ENCODE peak calls at places on chromosomes 3 and 15, in nine cellular contexts. W, O, G, N, T, F, A, Q and Y are unnamed samples.

GRCh38 chr3:12046406-12046805 is 42.2 kb downstream of the SYN2 start:
- DNase-seq in A (no peak), O (no peak), G (no peak), Q (no peak), F (peak; percentile 23), N (peak; percentile 17), T (peak; percentile 72), W (no peak), Y (peak; percentile 37)

GRCh38 chr3:129310612-129311011 is 31.9 kb downstream of the HMCES start:
- DNase-seq in T (no peak), A (no peak), W (no peak), F (no peak), Q (no peak), O (no peak), N (no peak), G (no peak), Y (no peak)

GRCh38 chr15:48553559-48553958 is 92.0 kb downstream of the FBN1 start:
- DNase-seq in G (no peak), F (peak; percentile 73), O (no peak), Q (peak; percentile 58), W (no peak), N (no peak), A (no peak), T (no peak), Y (no peak)

GRCh38 chr3:127069814-127070440 is 87.0 kb downstream of the PLXNA1 start:
- DNase-seq in F (no peak), W (no peak), T (no peak), O (no peak), N (no peak), Q (no peak), A (no peak), G (no peak), Y (no peak)

GRCh38 chr3:129268396-129268795 is 10.3 kb upstream of the HMCES start:
- DNase-seq in W (no peak), N (no peak), Q (no peak), G (no peak), F (no peak), A (no peak), T (no peak), O (no peak), Y (no peak)

GRCh38 chr3:114154321-114154821 is 24.5 kb downstream of the DRD3 start:
- DNase-seq in Q (no peak), A (no peak), W (no peak), T (no peak), G (no peak), N (no peak), O (no peak), F (no peak), Y (no peak)

GRCh38 chr15:67146214-67146613 is 80.8 kb downstream of the SMAD3 start:
- DNase-seq in Q (peak; percentile 92), O (no peak), T (no peak), A (no peak), G (no peak), N (no peak), W (peak; percentile 9), F (peak; percentile 84), Y (peak; percentile 59)

GRCh38 chr3:55416381-55416821 is 70.7 kb downstream of the WNT5A start:
- DNase-seq in W (no peak), A (no peak), G (no peak), Q (peak; percentile 89), O (no peak), F (peak; percentile 87), N (no peak), T (peak; percentile 1), Y (peak; percentile 5)

GRCh38 chr15:61228025-61228901 is 839 bp downstream of the RORA start:
- DNase-seq in T (no peak), Q (peak; percentile 29), G (no peak), O (no peak), A (no peak), N (no peak), W (no peak), F (peak; percentile 34), Y (peak; percentile 47)

GRCh38 chr3:46065294-46065705 is 38.0 kb upstream of the XCR1 start:
- DNase-seq in Q (no peak), W (peak; percentile 8), O (peak; percentile 76), G (peak; percentile 79), T (no peak), F (peak; percentile 42), N (no peak), A (peak; percentile 33), Y (peak; percentile 83)

GRCh38 chr3:13018039-13018431 is 55.2 kb downstream of the IQSEC1 start:
- DNase-seq in O (no peak), F (no peak), Q (no peak), G (no peak), A (no peak), N (no peak), T (no peak), W (peak; percentile 63), Y (no peak)

GRCh38 chr3:69768436-69768835 is 29.2 kb downstream of the MITF start:
- DNase-seq in N (no peak), T (no peak), Q (no peak), G (no peak), F (no peak), O (no peak), W (no peak), A (no peak), Y (no peak)

GRCh38 chr3:194730369-194730768 is 44.7 kb downstream of the FAM43A start:
- DNase-seq in O (no peak), Q (peak; percentile 20), W (peak; percentile 98), A (no peak), F (peak; percentile 29), T (no peak), N (no peak), G (no peak), Y (peak; percentile 72)

GRCh38 chr15:73570355-73571032 is 62.7 kb downstream of the NPTN start:
- DNase-seq in G (no peak), O (no peak), N (no peak), A (no peak), W (no peak), T (no peak), Q (no peak), F (no peak), Y (no peak)

GRCh38 chr15:63054985-63055384 is 12.4 kb downstream of the TPM1 start:
- DNase-seq in G (no peak), T (no peak), Q (peak; percentile 48), A (no peak), N (peak; percentile 36), W (no peak), O (no peak), F (no peak), Y (no peak)

GRCh38 chr3:131543714-131544113 is 40.9 kb upstream of the MRPL3 start:
- DNase-seq in T (peak; percentile 24), O (no peak), A (no peak), N (no peak), F (peak; percentile 67), G (no peak), Q (peak; percentile 89), W (peak; percentile 22), Y (peak; percentile 76)

GRCh38 chr3:190041333-190042041 is 79.2 kb downstream of the P3H2 start:
- DNase-seq in T (no peak), F (peak; percentile 34), W (no peak), G (no peak), O (no peak), A (no peak), Q (peak; percentile 39), N (no peak), Y (no peak)

GRCh38 chr3:20072422-20072821 is 32.2 kb downstream of the KAT2B start:
- DNase-seq in T (peak; percentile 97), A (no peak), Q (no peak), W (no peak), F (no peak), O (no peak), N (no peak), G (no peak), Y (no peak)

GRCh38 chr15:61092387-61093157 is 136.5 kb downstream of the RORA start:
- DNase-seq in A (no peak), N (no peak), W (no peak), G (no peak), F (no peak), Q (no peak), O (no peak), T (no peak), Y (peak; percentile 60)

GRCh38 chr3:38264307-38264706 is 1.3 kb upstream of the SLC22A13 start:
- DNase-seq in W (no peak), A (no peak), Q (no peak), G (no peak), F (no peak), T (no peak), O (no peak), N (no peak), Y (no peak)

GRCh38 chr15:29143909-29144308 is 125.7 kb downstream of the NSMCE3 start:
- DNase-seq in O (no peak), F (peak; percentile 82), A (no peak), W (no peak), Q (peak; percentile 92), N (no peak), T (no peak), G (no peak), Y (no peak)

GRCh38 chr15:88954431-88955277 is 41.5 kb upstream of the MFGE8 start:
- DNase-seq in O (no peak), W (no peak), A (no peak), T (peak; percentile 62), Q (peak; percentile 18), F (no peak), N (no peak), G (no peak), Y (no peak)